ENCODE peak calls at places on chromosomes 1 and 21, in four cellular contexts. Q is NCI-H1436, T is AG09309, B is nephron progenitor cell. A is an unnamed sample.

GRCh38 chr1:8329439-8329838 is 11.5 kb downstream of the SLC45A1 start:
- DNase-seq in T (no peak), B (no peak), Q (no peak), A (no peak)

GRCh38 chr1:26282694-26283019 is 2.8 kb downstream of the SH3BGRL3 start:
- DNase-seq in Q (no peak), T (no peak), B (no peak), A (no peak)

GRCh38 chr1:29505537-29506220 is 269.4 kb downstream of the PTPRU start:
- DNase-seq in B (no peak), Q (peak; percentile 25), T (no peak), A (no peak)

GRCh38 chr1:45499415-45499769 is 481 bp downstream of the CCDC163 start:
- DNase-seq in Q (no peak), T (no peak), B (peak; percentile 23), A (peak; percentile 37)

GRCh38 chr1:91529856-91530255 is 29.2 kb downstream of the CDC7 start:
- DNase-seq in B (no peak), T (no peak), Q (no peak), A (no peak)

GRCh38 chr1:209853677-209854076 is 25.9 kb downstream of the UTP25 start:
- DNase-seq in Q (no peak), T (no peak), B (no peak), A (no peak)

GRCh38 chr1:66316464-66317155 is 217.3 kb upstream of the SGIP1 start:
- DNase-seq in T (no peak), Q (no peak), B (no peak), A (no peak)

GRCh38 chr1:94727846-94728715 is 92.1 kb upstream of the SLC44A3 start:
- DNase-seq in B (no peak), Q (no peak), T (peak; percentile 74), A (no peak)

GRCh38 chr1:10710489-10710888 is 86.0 kb downstream of the CASZ1 start:
- DNase-seq in B (no peak), T (no peak), Q (no peak), A (no peak)

GRCh38 chr1:100441651-100442050 is 89.3 kb downstream of the CDC14A start:
- DNase-seq in T (no peak), Q (no peak), B (no peak), A (no peak)

GRCh38 chr1:192443616-192444015 is 126.8 kb downstream of the RGS21 start:
- DNase-seq in B (no peak), T (no peak), Q (no peak), A (no peak)

GRCh38 chr1:226892534-226892895 is 22.1 kb downstream of the PSEN2 start:
- DNase-seq in T (no peak), Q (no peak), B (no peak), A (no peak)

GRCh38 chr1:118077331-118078055 is 107.5 kb downstream of the SPAG17 start:
- DNase-seq in T (no peak), B (no peak), Q (no peak), A (no peak)

GRCh38 chr1:10306435-10306834 is 92.4 kb upstream of the PGD start:
- DNase-seq in T (no peak), B (no peak), Q (no peak), A (no peak)

GRCh38 chr1:25831569-25832196 is 11.9 kb downstream of the MTFR1L start:
- DNase-seq in B (no peak), Q (no peak), T (no peak), A (no peak)

GRCh38 chr1:172781513-172782140 is 122.7 kb downstream of the FASLG start:
- DNase-seq in T (no peak), Q (no peak), B (no peak), A (no peak)

GRCh38 chr1:156419863-156420208 is 50.8 kb downstream of the RHBG start:
- DNase-seq in T (no peak), Q (no peak), B (peak; percentile 38), A (peak; percentile 66)

GRCh38 chr1:171138973-171139372 is 46.1 kb upstream of the FMO2 start:
- DNase-seq in B (no peak), T (no peak), Q (no peak), A (no peak)

GRCh38 chr1:173914366-173914871 is 2.7 kb downstream of the SERPINC1 start:
- DNase-seq in T (no peak), B (peak; percentile 19), Q (no peak), A (peak; percentile 9)

GRCh38 chr1:17594690-17595601 is 55.4 kb downstream of the ARHGEF10L start:
- DNase-seq in Q (peak; percentile 70), B (no peak), T (peak; percentile 45), A (peak; percentile 72)

GRCh38 chr1:157984469-157984868 is 9.0 kb upstream of the KIRREL1 start:
- DNase-seq in B (no peak), T (no peak), Q (no peak), A (no peak)

GRCh38 chr1:234919061-234919755 is 209.4 kb downstream of the TOMM20 start:
- DNase-seq in T (no peak), Q (no peak), B (peak; percentile 27), A (no peak)

GRCh38 chr21:43352568-43353281 is 74.2 kb downstream of the SIK1 start:
- DNase-seq in B (no peak), T (no peak), Q (no peak), A (peak; percentile 48)

GRCh38 chr1:55441474-55441873 is 226.3 kb upstream of the USP24 start:
- DNase-seq in T (no peak), B (no peak), Q (no peak), A (no peak)

GRCh38 chr1:173084292-173084691 is 33.6 kb upstream of the TNFSF18 start:
- DNase-seq in B (no peak), Q (no peak), T (no peak), A (no peak)

GRCh38 chr21:29145354-29145782 is 14.9 kb downstream of the MAP3K7CL start:
- DNase-seq in Q (no peak), B (no peak), T (peak; percentile 65), A (no peak)

GRCh38 chr1:222384536-222384935 is 163.4 kb downstream of the HHIPL2 start:
- DNase-seq in T (no peak), B (no peak), Q (no peak), A (no peak)

GRCh38 chr1:12121212-12122000 is 45.4 kb upstream of the TNFRSF1B start:
- DNase-seq in B (no peak), Q (no peak), T (no peak), A (no peak)

GRCh38 chr1:234932106-234932505 is 196.5 kb downstream of the TOMM20 start:
- DNase-seq in B (no peak), Q (no peak), T (no peak), A (no peak)